ENCODE peak calls at places on chromosomes 4 and X, in five cellular contexts. O is osteoblast, U is ovary, V is left ventricle myocardium inferior, H is cardiac muscle cell. L is an unnamed sample.

GRCh38 chrX:87397103-87397886 is 120.3 kb upstream of the KLHL4 start:
- DNase-seq in O (no peak), U (no peak), V (no peak), H (no peak), L (no peak)

GRCh38 chrX:44570524-44570923 is 27.9 kb upstream of the FUNDC1 start:
- DNase-seq in O (peak; percentile 44), U (no peak), V (no peak), H (no peak), L (no peak)

GRCh38 chrX:135973025-135973547 is 702 bp downstream of the MMGT1 start:
- DNase-seq in O (no peak), U (peak; percentile 25), V (no peak), H (peak; percentile 5), L (no peak)

GRCh38 chrX:101229155-101229554 is 9.6 kb downstream of the DRP2 start:
- DNase-seq in O (peak; percentile 74), U (no peak), V (no peak), H (no peak), L (no peak)

GRCh38 chr4:30619679-30620078 is 100.5 kb upstream of the PCDH7 start:
- DNase-seq in O (no peak), U (no peak), V (no peak), H (peak; percentile 2), L (no peak)

GRCh38 chrX:46268429-46268828 is 276.8 kb downstream of the ZNF674 start:
- DNase-seq in O (peak; percentile 78), U (no peak), V (no peak), H (no peak), L (peak; percentile 81)

GRCh38 chr4:92172203-92172602 is 131.6 kb upstream of the GRID2 start:
- DNase-seq in O (no peak), U (no peak), V (no peak), H (no peak), L (no peak)

GRCh38 chrX:1391707-1392375 is at the start of gene SLC25A6:
- DNase-seq in O (peak; percentile 100), U (peak; percentile 99), V (peak; percentile 100), H (peak; percentile 99), L (peak; percentile 85)

GRCh38 chrX:2848806-2849420 is 20.2 kb downstream of the GYG2 start:
- DNase-seq in O (peak; percentile 87), U (no peak), V (no peak), H (peak; percentile 14), L (no peak)

GRCh38 chrX:46184749-46185148 is 360.5 kb downstream of the ZNF674 start:
- DNase-seq in O (peak; percentile 22), U (no peak), V (no peak), H (no peak), L (peak; percentile 72)

GRCh38 chr4:4995103-4995761 is 24.0 kb downstream of the CYTL1 start:
- DNase-seq in O (peak; percentile 92), U (peak; percentile 67), V (peak; percentile 67), H (peak; percentile 85), L (no peak)

GRCh38 chrX:38563006-38563405 is 1.7 kb downstream of the TSPAN7 start:
- DNase-seq in O (peak; percentile 22), U (no peak), V (no peak), H (no peak), L (no peak)

GRCh38 chr4:172850838-172851237 is 317.8 kb upstream of the GALNT7 start:
- DNase-seq in O (no peak), U (no peak), V (no peak), H (no peak), L (peak; percentile 68)

GRCh38 chr4:140717313-140717712 is 38.9 kb downstream of the TBC1D9 start:
- DNase-seq in O (no peak), U (no peak), V (no peak), H (no peak), L (no peak)

GRCh38 chr4:95651891-95652290 is 103.1 kb upstream of the UNC5C start:
- DNase-seq in O (no peak), U (no peak), V (no peak), H (no peak), L (no peak)

GRCh38 chrX:56343231-56343630 is 111.1 kb downstream of the KLF8 start:
- DNase-seq in O (peak; percentile 18), U (no peak), V (no peak), H (no peak), L (no peak)

GRCh38 chrX:12814434-12814833 is 23.2 kb downstream of the PRPS2 start:
- DNase-seq in O (no peak), U (no peak), V (no peak), H (peak; percentile 28), L (no peak)

GRCh38 chr4:46506876-46507275 is 116.9 kb upstream of the GABRA2 start:
- DNase-seq in O (no peak), U (no peak), V (no peak), H (no peak), L (peak; percentile 26)

GRCh38 chr4:167088115-167088514 is 146.2 kb downstream of the SPOCK3 start:
- DNase-seq in O (no peak), U (no peak), V (no peak), H (no peak), L (no peak)

GRCh38 chr4:85762204-85762884 is 287.4 kb downstream of the ARHGAP24 start:
- DNase-seq in O (peak; percentile 43), U (peak; percentile 39), V (no peak), H (no peak), L (no peak)

GRCh38 chrX:154033848-154034247 is 14.1 kb upstream of the IRAK1 start:
- DNase-seq in O (peak; percentile 48), U (no peak), V (no peak), H (no peak), L (no peak)

GRCh38 chr4:31370866-31371465 is 650.8 kb downstream of the PCDH7 start:
- DNase-seq in O (no peak), U (no peak), V (no peak), H (peak; percentile 66), L (no peak)

GRCh38 chr4:76435689-76436176 is 704 bp downstream of the SHROOM3 start:
- DNase-seq in O (no peak), U (no peak), V (no peak), H (no peak), L (no peak)

GRCh38 chr4:54439831-54440243 is 210.7 kb downstream of the PDGFRA start:
- DNase-seq in O (peak; percentile 66), U (peak; percentile 17), V (peak; percentile 17), H (no peak), L (no peak)

GRCh38 chr4:182201871-182202270 is 41.3 kb upstream of the TENM3 start:
- DNase-seq in O (no peak), U (no peak), V (no peak), H (no peak), L (no peak)

GRCh38 chrX:12447448-12448154 is 309.3 kb downstream of the FRMPD4 start:
- DNase-seq in O (no peak), U (no peak), V (no peak), H (no peak), L (peak; percentile 66)

GRCh38 chrX:133792198-133792953 is 193.0 kb downstream of the GPC3 start:
- DNase-seq in O (peak; percentile 83), U (peak; percentile 70), V (peak; percentile 27), H (peak; percentile 87), L (no peak)

GRCh38 chrX:23832750-23833149 is 49.8 kb downstream of the SAT1 start:
- DNase-seq in O (no peak), U (no peak), V (no peak), H (no peak), L (no peak)

DNA sequence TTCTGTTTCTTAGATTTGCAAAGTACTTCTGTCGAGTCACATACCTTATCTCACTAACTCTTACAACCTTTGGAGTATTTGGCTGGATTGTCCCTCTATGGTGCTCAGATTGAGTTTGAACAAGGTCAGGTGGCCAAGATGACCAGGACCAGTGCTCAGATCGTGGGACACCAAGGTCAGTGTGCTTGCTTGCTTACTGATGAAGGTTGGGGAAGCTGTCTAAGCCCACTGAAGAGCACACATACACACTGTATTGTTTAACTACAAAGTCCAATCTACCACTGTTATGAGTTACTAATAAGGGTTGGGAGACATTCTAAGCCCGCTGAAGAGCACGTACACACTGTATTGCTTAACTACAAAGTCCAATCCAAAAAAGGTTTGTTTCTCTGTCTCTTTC is 53.7 kb downstream of the TAB3 start:
- DNase-seq in O (no peak), U (no peak), V (no peak), H (no peak), L (no peak)
- H3K27ac ChIP-seq in O (no peak overlapping the region), U (no peak overlapping the region), V (no peak overlapping the region), H (no peak overlapping the region), L (no peak overlapping the region)

GRCh38 chr4:70753630-70754029 is 31.9 kb downstream of the RUFY3 start:
- DNase-seq in O (no peak), U (no peak), V (no peak), H (no peak), L (no peak)
- H3K27ac ChIP-seq in O (no peak overlapping the region), U (no peak overlapping the region), V (no peak overlapping the region), H (no peak overlapping the region), L (no peak overlapping the region)

GRCh38 chrX:54807524-54808108 is at the start of gene MAGED2:
- DNase-seq in O (no peak), U (peak; percentile 64), V (peak; percentile 25), H (peak; percentile 64), L (no peak)
- H3K27ac ChIP-seq in O (peak within 1 kb of the TSS; percentile 72), U (peak within 1 kb of the TSS; percentile 91), V (peak within 1 kb of the TSS; percentile 89), H (peak within 1 kb of the TSS; percentile 53), L (peak within 1 kb of the TSS; percentile 62)

GRCh38 chr4:168503652-168504362 is 7.0 kb downstream of the PALLD start:
- DNase-seq in O (no peak), U (no peak), V (no peak), H (no peak), L (no peak)

GRCh38 chr4:168501407-168501806 is 4.6 kb downstream of the PALLD start:
- DNase-seq in O (no peak), U (no peak), V (no peak), H (no peak), L (no peak)

GRCh38 chr4:168504526-168504925 is 7.7 kb downstream of the PALLD start:
- DNase-seq in O (no peak), U (no peak), V (no peak), H (no peak), L (no peak)

GRCh38 chr4:168505996-168506395 is 9.1 kb downstream of the PALLD start:
- DNase-seq in O (no peak), U (no peak), V (no peak), H (no peak), L (no peak)

DNA sequence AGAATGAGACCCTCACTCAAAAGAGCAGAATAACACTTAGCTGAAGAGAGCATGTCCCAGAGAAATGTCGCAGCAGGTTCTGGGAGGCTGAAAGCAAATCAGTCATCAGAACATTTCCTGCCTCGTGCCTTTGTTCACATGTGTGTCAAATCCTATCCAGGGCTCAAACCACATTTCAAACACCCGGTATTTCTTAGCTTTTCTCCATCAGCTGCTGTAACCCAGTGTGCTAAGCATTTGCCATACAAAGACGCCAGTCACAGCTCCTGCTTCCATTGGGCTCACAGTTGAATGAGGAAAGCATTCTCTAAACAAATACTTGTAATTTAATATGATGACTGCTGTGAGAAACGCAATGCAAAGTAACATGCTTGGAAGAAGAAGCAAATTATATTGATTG is 6.0 kb downstream of the PALLD start:
- DNase-seq in O (no peak), U (no peak), V (no peak), H (no peak), L (no peak)
- H3K27ac ChIP-seq in O (no peak overlapping the region), U (no peak overlapping the region), V (peak overlapping the region; percentile 76), H (peak overlapping the region; percentile 34), L (no peak overlapping the region)

L was measured in epithelial cell of prostate.